ENCODE peak calls at places on chromosomes 11 and 22, in five cellular contexts. One of them, this sample, is unnamed.

GRCh38 chr11:35717520-35717919 is 54.9 kb downstream of the TRIM44 start:
- DNase-seq in stomach: no peak
- DNase-seq in skeletal muscle cell: no peak
- DNase-seq in AG10803: no peak
- DNase-seq in Panc1: no peak
- DNase-seq in this sample: no peak

GRCh38 chr22:49995059-49995412 is 17.5 kb downstream of the IL17REL start:
- DNase-seq in stomach: no peak
- DNase-seq in skeletal muscle cell: no peak
- DNase-seq in AG10803: no peak
- DNase-seq in Panc1: no peak
- DNase-seq in this sample: no peak

GRCh38 chr22:28231423-28231822 is 312.4 kb upstream of the PITPNB start:
- DNase-seq in stomach: no peak
- DNase-seq in skeletal muscle cell: peak
- DNase-seq in AG10803: peak
- DNase-seq in Panc1: no peak
- DNase-seq in this sample: no peak

GRCh38 chr11:90698238-90698637 is 475.4 kb upstream of the CHORDC1 start:
- DNase-seq in stomach: no peak
- DNase-seq in skeletal muscle cell: no peak
- DNase-seq in AG10803: no peak
- DNase-seq in Panc1: no peak
- DNase-seq in this sample: no peak

GRCh38 chr11:3090096-3090901 is 33.1 kb upstream of the CARS1 start:
- DNase-seq in stomach: no peak
- DNase-seq in skeletal muscle cell: no peak
- DNase-seq in AG10803: no peak
- DNase-seq in Panc1: no peak
- DNase-seq in this sample: no peak

GRCh38 chr22:46028069-46028991 is 51.4 kb upstream of the WNT7B start:
- DNase-seq in stomach: no peak
- DNase-seq in skeletal muscle cell: no peak
- DNase-seq in AG10803: no peak
- DNase-seq in Panc1: no peak
- DNase-seq in this sample: no peak

GRCh38 chr11:23746896-23747295 is 750.0 kb upstream of the LUZP2 start:
- DNase-seq in stomach: no peak
- DNase-seq in skeletal muscle cell: no peak
- DNase-seq in AG10803: no peak
- DNase-seq in Panc1: no peak
- DNase-seq in this sample: no peak

GRCh38 chr11:27699242-27699925 is 871 bp downstream of the BDNF start:
- DNase-seq in stomach: no peak
- DNase-seq in skeletal muscle cell: no peak
- DNase-seq in AG10803: no peak
- DNase-seq in Panc1: no peak
- DNase-seq in this sample: no peak

GRCh38 chr22:50169181-50169759 is 1.3 kb upstream of the PANX2 start:
- DNase-seq in stomach: no peak
- DNase-seq in skeletal muscle cell: no peak
- DNase-seq in AG10803: no peak
- DNase-seq in Panc1: no peak
- DNase-seq in this sample: no peak

GRCh38 chr11:111733655-111734088 is 32.5 kb downstream of the PPP2R1B start:
- DNase-seq in stomach: no peak
- DNase-seq in skeletal muscle cell: no peak
- DNase-seq in AG10803: peak
- DNase-seq in Panc1: no peak
- DNase-seq in this sample: no peak

GRCh38 chr11:26649884-26650283 is 72.0 kb downstream of the SLC5A12 start:
- DNase-seq in stomach: peak
- DNase-seq in skeletal muscle cell: peak
- DNase-seq in AG10803: peak
- DNase-seq in Panc1: peak
- DNase-seq in this sample: peak

GRCh38 chr22:19636696-19637355 is 77.5 kb upstream of the SEPTIN5 start:
- DNase-seq in stomach: no peak
- DNase-seq in skeletal muscle cell: no peak
- DNase-seq in AG10803: no peak
- DNase-seq in Panc1: no peak
- DNase-seq in this sample: no peak

GRCh38 chr11:128772814-128773213 is 78.9 kb downstream of the FLI1 start:
- DNase-seq in stomach: peak
- DNase-seq in skeletal muscle cell: no peak
- DNase-seq in AG10803: no peak
- DNase-seq in Panc1: no peak
- DNase-seq in this sample: no peak

GRCh38 chr11:115745545-115746265 is 241.5 kb upstream of the CADM1 start:
- DNase-seq in stomach: no peak
- DNase-seq in skeletal muscle cell: no peak
- DNase-seq in AG10803: no peak
- DNase-seq in Panc1: no peak
- DNase-seq in this sample: no peak

GRCh38 chr11:7143908-7144307 is 55.1 kb downstream of the RBMXL2 start:
- DNase-seq in stomach: no peak
- DNase-seq in skeletal muscle cell: no peak
- DNase-seq in AG10803: peak
- DNase-seq in Panc1: peak
- DNase-seq in this sample: no peak

GRCh38 chr11:116122697-116123472 is 618.7 kb upstream of the CADM1 start:
- DNase-seq in stomach: no peak
- DNase-seq in skeletal muscle cell: no peak
- DNase-seq in AG10803: no peak
- DNase-seq in Panc1: no peak
- DNase-seq in this sample: no peak

GRCh38 chr22:50197856-50198623 is 2.8 kb upstream of the SELENOO start:
- DNase-seq in stomach: no peak
- DNase-seq in skeletal muscle cell: no peak
- DNase-seq in AG10803: no peak
- DNase-seq in Panc1: no peak
- DNase-seq in this sample: no peak

GRCh38 chr22:42945736-42946135 is 69.2 kb downstream of the PACSIN2 start:
- DNase-seq in stomach: no peak
- DNase-seq in skeletal muscle cell: no peak
- DNase-seq in AG10803: no peak
- DNase-seq in Panc1: no peak
- DNase-seq in this sample: no peak

GRCh38 chr11:59891781-59892181 is 13.2 kb downstream of the OOSP3 start:
- DNase-seq in stomach: no peak
- DNase-seq in skeletal muscle cell: no peak
- DNase-seq in AG10803: no peak
- DNase-seq in Panc1: no peak
- DNase-seq in this sample: no peak

GRCh38 chr11:83241291-83241946 is 44.7 kb downstream of the CCDC90B start:
- DNase-seq in stomach: peak
- DNase-seq in skeletal muscle cell: peak
- DNase-seq in AG10803: peak
- DNase-seq in Panc1: peak
- DNase-seq in this sample: peak

GRCh38 chr22:20218320-20218872 is 49.7 kb downstream of the RTN4R start:
- DNase-seq in stomach: no peak
- DNase-seq in skeletal muscle cell: no peak
- DNase-seq in AG10803: no peak
- DNase-seq in Panc1: no peak
- DNase-seq in this sample: no peak

GRCh38 chr11:128949791-128950454 is 7.3 kb upstream of the TP53AIP1 start:
- DNase-seq in stomach: no peak
- DNase-seq in skeletal muscle cell: no peak
- DNase-seq in AG10803: peak
- DNase-seq in Panc1: no peak
- DNase-seq in this sample: no peak

GRCh38 chr11:109511598-109511997 is 89.6 kb downstream of the C11orf87 start:
- DNase-seq in stomach: no peak
- DNase-seq in skeletal muscle cell: no peak
- DNase-seq in AG10803: no peak
- DNase-seq in Panc1: no peak
- DNase-seq in this sample: no peak

GRCh38 chr11:80844110-80844509 is 1403.3 kb upstream of the TENM4 start:
- DNase-seq in stomach: no peak
- DNase-seq in skeletal muscle cell: no peak
- DNase-seq in AG10803: no peak
- DNase-seq in Panc1: no peak
- DNase-seq in this sample: no peak

GRCh38 chr11:83601201-83601992 is 315.2 kb upstream of the CCDC90B start:
- DNase-seq in stomach: no peak
- DNase-seq in skeletal muscle cell: no peak
- DNase-seq in AG10803: no peak
- DNase-seq in Panc1: no peak
- DNase-seq in this sample: no peak

GRCh38 chr11:74249496-74249895 is 61.9 kb downstream of the P4HA3 start:
- DNase-seq in stomach: no peak
- DNase-seq in skeletal muscle cell: no peak
- DNase-seq in AG10803: no peak
- DNase-seq in Panc1: no peak
- DNase-seq in this sample: no peak

GRCh38 chr11:78878631-78879030 is 304.0 kb upstream of the NARS2 start:
- DNase-seq in stomach: no peak
- DNase-seq in skeletal muscle cell: no peak
- DNase-seq in AG10803: no peak
- DNase-seq in Panc1: no peak
- DNase-seq in this sample: no peak

GRCh38 chr11:78884761-78885160 is 310.1 kb upstream of the NARS2 start:
- DNase-seq in stomach: no peak
- DNase-seq in skeletal muscle cell: no peak
- DNase-seq in AG10803: no peak
- DNase-seq in Panc1: no peak
- DNase-seq in this sample: no peak

GRCh38 chr11:78886616-78887015 is 312.0 kb upstream of the NARS2 start:
- DNase-seq in stomach: no peak
- DNase-seq in skeletal muscle cell: peak
- DNase-seq in AG10803: peak
- DNase-seq in Panc1: no peak
- DNase-seq in this sample: peak

DNA sequence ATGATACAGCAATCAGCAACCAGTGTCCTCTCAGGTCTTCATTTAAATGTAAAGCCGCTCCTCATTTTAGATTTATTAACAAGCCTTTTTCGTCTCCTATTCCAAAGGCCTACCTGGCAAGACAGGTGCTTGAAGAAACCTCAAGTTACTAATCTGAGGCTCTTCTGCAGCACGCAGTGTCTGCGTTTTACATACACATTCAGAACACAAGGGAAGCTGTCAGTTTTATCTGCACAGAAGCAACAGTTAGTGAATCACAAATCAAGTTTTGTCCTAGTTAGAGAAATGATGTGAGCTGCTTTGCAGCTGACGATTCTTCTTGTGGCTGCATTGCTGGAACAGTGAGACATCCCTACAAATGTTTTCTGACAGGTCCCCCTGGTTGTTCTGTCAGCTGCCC is 308.8 kb upstream of the NARS2 start:
- DNase-seq in stomach: no peak
- DNase-seq in skeletal muscle cell: no peak
- DNase-seq in AG10803: no peak
- DNase-seq in Panc1: no peak
- DNase-seq in this sample: no peak
- H3K4me3 ChIP-seq in stomach: no peak
- H3K4me3 ChIP-seq in skeletal muscle cell: no peak
- H3K4me3 ChIP-seq in AG10803: no peak
- H3K4me3 ChIP-seq in Panc1: no peak
- H3K4me3 ChIP-seq in this sample: no peak

GRCh38 chr11:13772223-13773046 is 104.0 kb downstream of the FAR1 start:
- DNase-seq in stomach: no peak
- DNase-seq in skeletal muscle cell: peak
- DNase-seq in AG10803: peak
- DNase-seq in Panc1: peak
- DNase-seq in this sample: peak

GRCh38 chr11:13761712-13762111 is 93.2 kb downstream of the FAR1 start:
- DNase-seq in stomach: no peak
- DNase-seq in skeletal muscle cell: no peak
- DNase-seq in AG10803: peak
- DNase-seq in Panc1: no peak
- DNase-seq in this sample: no peak

GRCh38 chr11:13769188-13769587 is 100.7 kb downstream of the FAR1 start:
- DNase-seq in stomach: no peak
- DNase-seq in skeletal muscle cell: no peak
- DNase-seq in AG10803: no peak
- DNase-seq in Panc1: no peak
- DNase-seq in this sample: no peak

GRCh38 chr11:13765886-13766285 is 97.4 kb downstream of the FAR1 start:
- DNase-seq in stomach: no peak
- DNase-seq in skeletal muscle cell: no peak
- DNase-seq in AG10803: no peak
- DNase-seq in Panc1: no peak
- DNase-seq in this sample: no peak

GRCh38 chr11:13767461-13767860 is 99.0 kb downstream of the FAR1 start:
- DNase-seq in stomach: no peak
- DNase-seq in skeletal muscle cell: no peak
- DNase-seq in AG10803: no peak
- DNase-seq in Panc1: no peak
- DNase-seq in this sample: no peak
- H3K4me3 ChIP-seq in stomach: no peak
- H3K4me3 ChIP-seq in skeletal muscle cell: no peak
- H3K4me3 ChIP-seq in AG10803: no peak
- H3K4me3 ChIP-seq in Panc1: no peak
- H3K4me3 ChIP-seq in this sample: no peak

GRCh38 chr11:704799-705645 is 1.0 kb upstream of the EPS8L2 start:
- DNase-seq in stomach: peak
- DNase-seq in skeletal muscle cell: no peak
- DNase-seq in AG10803: no peak
- DNase-seq in Panc1: no peak
- DNase-seq in this sample: peak
- H3K4me3 ChIP-seq in stomach: peak
- H3K4me3 ChIP-seq in skeletal muscle cell: peak
- H3K4me3 ChIP-seq in AG10803: peak
- H3K4me3 ChIP-seq in Panc1: peak
- H3K4me3 ChIP-seq in this sample: peak

DNA sequence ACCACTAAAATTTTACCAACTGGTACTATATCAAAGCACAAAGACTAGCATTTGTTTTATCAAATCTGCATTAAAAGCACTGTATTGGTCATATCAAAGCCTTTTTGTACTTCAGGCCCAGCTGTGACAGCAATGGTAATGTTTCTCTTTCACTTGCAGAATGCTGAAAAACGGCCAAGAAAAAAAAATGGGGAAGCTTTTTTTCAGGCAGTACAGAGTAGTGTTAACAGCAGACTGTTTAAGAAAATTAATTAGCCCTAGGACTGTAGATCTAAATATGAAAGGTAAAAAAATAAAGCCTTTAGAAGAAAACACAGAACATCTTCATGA is 33.3 kb downstream of the DENND5A start:
- DNase-seq in stomach: no peak
- DNase-seq in skeletal muscle cell: no peak
- DNase-seq in AG10803: peak
- DNase-seq in Panc1: no peak
- DNase-seq in this sample: no peak
- H3K4me3 ChIP-seq in stomach: no peak
- H3K4me3 ChIP-seq in skeletal muscle cell: no peak
- H3K4me3 ChIP-seq in AG10803: no peak
- H3K4me3 ChIP-seq in Panc1: no peak
- H3K4me3 ChIP-seq in this sample: no peak

GRCh38 chr11:63574856-63575602 is 11.8 kb upstream of the PLAAT2 start:
- DNase-seq in stomach: no peak
- DNase-seq in skeletal muscle cell: no peak
- DNase-seq in AG10803: peak
- DNase-seq in Panc1: no peak
- DNase-seq in this sample: no peak
- H3K4me3 ChIP-seq in stomach: peak
- H3K4me3 ChIP-seq in skeletal muscle cell: peak
- H3K4me3 ChIP-seq in AG10803: peak
- H3K4me3 ChIP-seq in Panc1: peak
- H3K4me3 ChIP-seq in this sample: peak